ENCODE peak calls at places on chromosomes 12 and 14, in seven cellular contexts. C, X, D, Q, T, F and M are unnamed samples.

GRCh38 chr14:104361101-104361591 is 218.4 kb upstream of the C14orf180 start:
- DNase-seq in D (no peak), F (no peak), X (no peak), C (no peak), T (no peak), Q (peak), M (no peak)

GRCh38 chr14:21097616-21098133 is 780 bp downstream of the ZNF219 start:
- DNase-seq in T (no peak), D (no peak), C (no peak), X (no peak), Q (no peak), F (no peak), M (no peak)

GRCh38 chr14:99520571-99521081 is 39.4 kb downstream of the CCNK start:
- DNase-seq in Q (no peak), X (no peak), T (no peak), F (no peak), D (no peak), C (no peak), M (no peak)

GRCh38 chr12:13196302-13196921 is at the start of gene EMP1:
- DNase-seq in Q (peak), F (peak), X (peak), T (peak), D (no peak), C (peak), M (peak)

GRCh38 chr12:93098077-93098476 is 169.0 kb upstream of the EEA1 start:
- DNase-seq in T (peak), F (no peak), Q (peak), X (peak), C (peak), D (peak), M (peak)

GRCh38 chr14:23327947-23328744 is 6.9 kb downstream of the PABPN1 start:
- DNase-seq in F (peak), C (peak), D (peak), Q (peak), X (peak), T (peak), M (peak)

GRCh38 chr14:71371711-71372396 is 464.6 kb downstream of the PCNX1 start:
- DNase-seq in D (no peak), F (peak), C (no peak), Q (no peak), X (no peak), T (peak), M (no peak)

GRCh38 chr12:108683906-108684556 is 47.3 kb downstream of the CORO1C start:
- DNase-seq in Q (no peak), F (no peak), D (no peak), C (no peak), X (no peak), T (no peak), M (no peak)

GRCh38 chr12:57319678-57320469 is 68.9 kb upstream of the STAC3 start:
- DNase-seq in Q (no peak), T (no peak), D (no peak), F (no peak), X (no peak), C (no peak), M (no peak)

GRCh38 chr14:77067632-77068514 is 30.2 kb upstream of the CIPC start:
- DNase-seq in F (peak), D (peak), X (peak), Q (peak), T (peak), C (peak), M (peak)

GRCh38 chr14:72599579-72600470 is 294.1 kb downstream of the DPF3 start:
- DNase-seq in D (no peak), Q (no peak), X (no peak), T (no peak), C (no peak), F (no peak), M (no peak)

GRCh38 chr12:73529954-73530353 is 1007.7 kb upstream of the ATXN7L3B start:
- DNase-seq in Q (no peak), D (no peak), C (no peak), T (no peak), F (no peak), X (no peak), M (no peak)

GRCh38 chr14:91835920-91836843 is 31.2 kb downstream of the TC2N start:
- DNase-seq in X (peak), D (peak), C (no peak), F (peak), Q (no peak), T (peak), M (no peak)

GRCh38 chr12:121278450-121279375 is 17.8 kb downstream of the CAMKK2 start:
- DNase-seq in F (no peak), X (no peak), D (no peak), Q (no peak), C (no peak), T (no peak), M (peak)

GRCh38 chr12:105659355-105660075 is 329.0 kb downstream of the C12orf75 start:
- DNase-seq in C (no peak), D (no peak), X (no peak), F (no peak), Q (peak), T (no peak), M (peak)

GRCh38 chr12:94648578-94648977 is 1.8 kb downstream of the TMCC3 start:
- DNase-seq in F (no peak), D (no peak), Q (no peak), C (no peak), T (no peak), X (no peak), M (no peak)

GRCh38 chr12:94172031-94172430 is 23.7 kb downstream of the PLXNC1 start:
- DNase-seq in X (no peak), T (peak), D (no peak), C (no peak), Q (no peak), F (no peak), M (peak)

GRCh38 chr14:41137741-41138140 is 468.9 kb upstream of the LRFN5 start:
- DNase-seq in D (no peak), X (no peak), Q (no peak), C (no peak), F (no peak), T (no peak), M (no peak)

GRCh38 chr14:77485901-77486678 is 12.5 kb downstream of the ISM2 start:
- DNase-seq in D (no peak), X (no peak), Q (no peak), C (no peak), T (peak), F (peak), M (no peak)

GRCh38 chr14:91867316-91867988 is at the start of gene TC2N:
- DNase-seq in T (no peak), Q (no peak), C (no peak), F (no peak), X (no peak), D (no peak), M (no peak)

GRCh38 chr12:100737168-100737567 is 57.4 kb upstream of the ANO4 start:
- DNase-seq in T (no peak), F (no peak), C (no peak), X (no peak), Q (no peak), D (no peak), M (no peak)

GRCh38 chr12:62930546-62931425 is 4.2 kb downstream of the PPM1H start:
- DNase-seq in F (no peak), C (no peak), T (no peak), X (no peak), D (no peak), Q (peak), M (no peak)

GRCh38 chr12:3578557-3578956 is 87.6 kb downstream of the PRMT8 start:
- DNase-seq in T (no peak), F (no peak), C (no peak), Q (no peak), X (no peak), D (no peak), M (no peak)

GRCh38 chr12:110765144-110765543 is 22.5 kb upstream of the PPP1CC start:
- DNase-seq in Q (no peak), D (no peak), T (no peak), F (no peak), C (no peak), X (no peak), M (no peak)

GRCh38 chr12:132021965-132022364 is 72.2 kb downstream of the EP400 start:
- DNase-seq in C (no peak), D (no peak), Q (no peak), X (no peak), F (no peak), T (no peak), M (no peak)

GRCh38 chr14:101444116-101444515 is 117.2 kb upstream of the DIO3 start:
- DNase-seq in C (no peak), F (no peak), Q (no peak), D (no peak), X (no peak), T (peak), M (no peak)

GRCh38 chr12:12563529-12563928 is 866 bp upstream of the DUSP16 start:
- DNase-seq in C (no peak), D (no peak), X (no peak), Q (no peak), T (no peak), F (no peak), M (peak)

GRCh38 chr12:100279612-100280244 is 12.8 kb downstream of the SCYL2 start:
- DNase-seq in D (no peak), Q (no peak), C (no peak), F (no peak), X (no peak), T (no peak), M (no peak)